ENCODE peak calls at places on chromosomes 12 and 14, in four cellular contexts. Y is iris pigment epithelial cell; T is LoVo; B is activated naive CD8-positive, alpha-beta T cell treated with anti-CD3 and anti-CD28 coated beads for 36 hours. Z is an unnamed sample.

GRCh38 chr12:6724409-6724797 is 557 bp downstream of the COPS7A start:
- DNase-seq in Y (no peak), T (peak; percentile 21), B (peak; percentile 33), Z (no peak)

GRCh38 chr12:27870939-27871338 is 90.9 kb upstream of the MANSC4 start:
- DNase-seq in Y (peak; percentile 89), T (peak; percentile 27), B (no peak), Z (peak; percentile 90)

GRCh38 chr12:31023271-31023724 is 50.4 kb upstream of the DDX11 start:
- DNase-seq in Y (no peak), T (no peak), B (no peak), Z (no peak)

GRCh38 chr14:70808023-70808401 is 1.3 kb downstream of the MAP3K9 start:
- DNase-seq in Y (peak; percentile 30), T (peak; percentile 78), B (peak; percentile 66), Z (no peak)

GRCh38 chr12:116759783-116760581 is 21.9 kb downstream of the RNFT2 start:
- DNase-seq in Y (no peak), T (no peak), B (peak; percentile 30), Z (no peak)

GRCh38 chr12:53424626-53425514 is 1.2 kb downstream of the AMHR2 start:
- DNase-seq in Y (no peak), T (no peak), B (no peak), Z (no peak)

GRCh38 chr12:108307006-108307405 is 32.1 kb downstream of the CMKLR1 start:
- DNase-seq in Y (peak; percentile 26), T (no peak), B (no peak), Z (peak; percentile 93)

GRCh38 chr14:99568567-99569560 is 35.1 kb downstream of the CCDC85C start:
- DNase-seq in Y (peak; percentile 31), T (peak; percentile 30), B (no peak), Z (peak; percentile 54)

GRCh38 chr12:51813931-51814310 is 34.6 kb downstream of the FIGNL2 start:
- DNase-seq in Y (no peak), T (no peak), B (no peak), Z (no peak)

GRCh38 chr12:77584860-77585259 is 245.8 kb upstream of the NAV3 start:
- DNase-seq in Y (no peak), T (no peak), B (no peak), Z (no peak)

GRCh38 chr12:116432321-116432750 is 126.8 kb upstream of the MAP1LC3B2 start:
- DNase-seq in Y (peak; percentile 30), T (no peak), B (no peak), Z (peak; percentile 82)

GRCh38 chr12:25382311-25383106 is 131.8 kb upstream of the KRAS start:
- DNase-seq in Y (no peak), T (no peak), B (no peak), Z (no peak)

GRCh38 chr14:54338696-54339317 is 58.0 kb upstream of the CDKN3 start:
- DNase-seq in Y (peak; percentile 63), T (peak; percentile 87), B (no peak), Z (peak; percentile 58)

GRCh38 chr14:93906341-93907329 is 20.5 kb upstream of the FAM181A start:
- DNase-seq in Y (peak; percentile 27), T (peak; percentile 62), B (peak; percentile 58), Z (peak; percentile 30)

GRCh38 chr14:100725587-100726387 is 905 bp upstream of the DLK1 start:
- DNase-seq in Y (no peak), T (no peak), B (no peak), Z (no peak)

GRCh38 chr14:28272270-28272669 is 494.3 kb upstream of the FOXG1 start:
- DNase-seq in Y (no peak), T (no peak), B (no peak), Z (no peak)

GRCh38 chr14:91258876-91259275 is 14.4 kb upstream of the GPR68 start:
- DNase-seq in Y (no peak), T (no peak), B (no peak), Z (no peak)

GRCh38 chr12:70045036-70045435 is 198.2 kb upstream of the CNOT2 start:
- DNase-seq in Y (peak; percentile 42), T (no peak), B (no peak), Z (peak; percentile 45)

GRCh38 chr14:92711976-92712653 is 36.3 kb downstream of the LGMN start:
- DNase-seq in Y (no peak), T (no peak), B (no peak), Z (peak; percentile 39)

GRCh38 chr12:76569685-76570604 is 10.4 kb upstream of the OSBPL8 start:
- DNase-seq in Y (no peak), T (no peak), B (no peak), Z (peak; percentile 6)

GRCh38 chr14:56390859-56391258 is 188.7 kb upstream of the TMEM260 start:
- DNase-seq in Y (no peak), T (no peak), B (no peak), Z (no peak)

GRCh38 chr14:69886843-69887242 is 7.6 kb downstream of the SMOC1 start:
- DNase-seq in Y (peak; percentile 91), T (no peak), B (no peak), Z (no peak)

GRCh38 chr12:104729610-104730446 is 228.3 kb downstream of the SLC41A2 start:
- DNase-seq in Y (no peak), T (no peak), B (no peak), Z (no peak)

GRCh38 chr14:44463386-44464004 is 43.6 kb downstream of the FSCB start:
- DNase-seq in Y (peak; percentile 8), T (no peak), B (no peak), Z (no peak)

GRCh38 chr14:76834296-76834695 is 8.1 kb downstream of the LRRC74A start:
- DNase-seq in Y (no peak), T (no peak), B (no peak), Z (no peak)

GRCh38 chr12:53170245-53170644 is 10.3 kb upstream of the ZNF740 start:
- DNase-seq in Y (no peak), T (no peak), B (no peak), Z (no peak)

GRCh38 chr14:101200650-101201516 is 297.4 kb upstream of the RTL1 start:
- DNase-seq in Y (no peak), T (no peak), B (no peak), Z (no peak)

Z was measured in AG10803.